ENCODE peak calls at places on chromosomes 11 and 22, in six cellular contexts. B, R, T, X, V and C are unnamed samples.

GRCh38 chr22:30348837-30349236 is 7.9 kb downstream of the SF3A1 start:
- DNase-seq in B (no peak), R (no peak), T (no peak), X (no peak), V (no peak), C (no peak)

GRCh38 chr11:9802291-9802861 is 138.5 kb downstream of the SWAP70 start:
- DNase-seq in B (peak), R (no peak), T (no peak), X (peak), V (peak), C (no peak)

GRCh38 chr11:10304495-10305261 is at the start of gene ADM:
- DNase-seq in B (peak), R (peak), T (peak), X (peak), V (peak), C (peak)

GRCh38 chr11:33266418-33267215 is 9.4 kb downstream of the HIPK3 start:
- DNase-seq in B (peak), R (no peak), T (no peak), X (peak), V (peak), C (no peak)

GRCh38 chr22:20651286-20651685 is 122.6 kb upstream of the SERPIND1 start:
- DNase-seq in B (no peak), R (no peak), T (no peak), X (peak), V (no peak), C (no peak)

GRCh38 chr11:131504199-131504949 is 134.0 kb downstream of the NTM start:
- DNase-seq in B (peak), R (peak), T (no peak), X (no peak), V (no peak), C (no peak)

GRCh38 chr11:8604078-8604723 is 10.2 kb upstream of the STK33 start:
- DNase-seq in B (peak), R (no peak), T (no peak), X (peak), V (peak), C (peak)

GRCh38 chr11:34972892-34973291 is 56.5 kb downstream of the PDHX start:
- DNase-seq in B (peak), R (no peak), T (no peak), X (no peak), V (peak), C (no peak)

GRCh38 chr11:38425578-38425977 is 1827.5 kb upstream of the RAG2 start:
- DNase-seq in B (no peak), R (no peak), T (no peak), X (no peak), V (no peak), C (no peak)

GRCh38 chr22:46061431-46062231 is 84.7 kb upstream of the WNT7B start:
- DNase-seq in B (no peak), R (no peak), T (no peak), X (no peak), V (no peak), C (no peak)

GRCh38 chr11:1055109-1055703 is 18.7 kb upstream of the MUC6 start:
- DNase-seq in B (no peak), R (no peak), T (no peak), X (no peak), V (no peak), C (peak)

GRCh38 chr22:31846161-31847115 is 92.6 kb downstream of the DEPDC5 start:
- DNase-seq in B (peak), R (no peak), T (no peak), X (peak), V (peak), C (peak)

GRCh38 chr11:72406536-72407507 is 27.5 kb downstream of the CLPB start:
- DNase-seq in B (no peak), R (no peak), T (no peak), X (peak), V (no peak), C (no peak)

GRCh38 chr22:19679476-19680099 is 34.7 kb upstream of the SEPTIN5 start:
- DNase-seq in B (no peak), R (no peak), T (no peak), X (no peak), V (peak), C (peak)

GRCh38 chr11:117419136-117419914 is 91.7 kb downstream of the CEP164 start:
- DNase-seq in B (peak), R (no peak), T (no peak), X (peak), V (peak), C (no peak)

GRCh38 chr22:49240016-49240380 is 587.7 kb downstream of the BRD1 start:
- DNase-seq in B (no peak), R (no peak), T (no peak), X (no peak), V (no peak), C (no peak)

GRCh38 chr11:15775051-15775541 is 581.2 kb downstream of the SOX6 start:
- DNase-seq in B (no peak), R (no peak), T (no peak), X (peak), V (peak), C (peak)

GRCh38 chr22:20455709-20456063 is 18.1 kb upstream of the SCARF2 start:
- DNase-seq in B (no peak), R (no peak), T (no peak), X (peak), V (no peak), C (no peak)

GRCh38 chr11:134795017-134795416 is 383.0 kb upstream of the B3GAT1 start:
- DNase-seq in B (no peak), R (no peak), T (no peak), X (no peak), V (no peak), C (no peak)

GRCh38 chr11:33000181-33000580 is 15.5 kb upstream of the DEPDC7 start:
- DNase-seq in B (peak), R (no peak), T (no peak), X (peak), V (peak), C (no peak)

GRCh38 chr11:122069946-122070345 is 46.1 kb downstream of the BLID start:
- DNase-seq in B (peak), R (peak), T (no peak), X (peak), V (peak), C (peak)

GRCh38 chr11:12402691-12403120 is 25.3 kb downstream of the PARVA start:
- DNase-seq in B (no peak), R (no peak), T (no peak), X (no peak), V (no peak), C (no peak)

GRCh38 chr11:46003647-46004046 is 81.2 kb downstream of the LARGE2 start:
- DNase-seq in B (peak), R (no peak), T (no peak), X (peak), V (no peak), C (no peak)

GRCh38 chr11:114125959-114126358 is 66.4 kb downstream of the ZBTB16 start:
- DNase-seq in B (no peak), R (no peak), T (no peak), X (no peak), V (no peak), C (no peak)

GRCh38 chr11:16469968-16470367 is 113.6 kb upstream of the SOX6 start:
- DNase-seq in B (no peak), R (no peak), T (no peak), X (no peak), V (no peak), C (no peak)

GRCh38 chr22:36913431-36914382 is at the start of gene CSF2RB:
- DNase-seq in B (no peak), R (no peak), T (no peak), X (no peak), V (no peak), C (no peak)

GRCh38 chr11:134988495-134988894 is 576.5 kb upstream of the B3GAT1 start:
- DNase-seq in B (no peak), R (peak), T (no peak), X (no peak), V (no peak), C (no peak)

GRCh38 chr11:9150501-9150900 is 59.1 kb upstream of the SCUBE2 start:
- DNase-seq in B (peak), R (no peak), T (no peak), X (peak), V (peak), C (no peak)

GRCh38 chr11:19938051-19938856 is 222.0 kb downstream of the DBX1 start:
- DNase-seq in B (peak), R (no peak), T (no peak), X (peak), V (peak), C (peak)

GRCh38 chr22:24144471-24145115 is 36.7 kb upstream of the SUSD2 start:
- DNase-seq in B (no peak), R (no peak), T (no peak), X (no peak), V (no peak), C (no peak)

GRCh38 chr22:25072406-25072805 is 119.9 kb downstream of the KIAA1671 start:
- DNase-seq in B (no peak), R (no peak), T (no peak), X (no peak), V (no peak), C (no peak)

GRCh38 chr11:19199766-19200165 is 2.0 kb downstream of the CSRP3 start:
- DNase-seq in B (no peak), R (no peak), T (no peak), X (no peak), V (no peak), C (no peak)

GRCh38 chr11:74524501-74524900 is 31.0 kb upstream of the LIPT2 start:
- DNase-seq in B (no peak), R (no peak), T (no peak), X (no peak), V (no peak), C (no peak)

GRCh38 chr22:30425616-30426394 is at the start of gene MTFP1:
- DNase-seq in B (peak), R (peak), T (no peak), X (peak), V (peak), C (peak)